ENCODE peak calls at places on chromosomes 5 and 9, in five cellular contexts. One of them, this sample, is unnamed.

GRCh38 chr5:131488463-131488862 is 146.6 kb downstream of the RAPGEF6 start:
- DNase-seq in OCI-LY7: no peak
- DNase-seq in fibroblast of lung: peak; percentile 3
- DNase-seq in body of pancreas: no peak
- DNase-seq in lung: no peak
- DNase-seq in this sample: no peak

GRCh38 chr9:121474225-121474947 is 25.3 kb downstream of the GGTA1 start:
- DNase-seq in fibroblast of lung: no peak
- DNase-seq in body of pancreas: no peak
- DNase-seq in OCI-LY7: no peak
- DNase-seq in lung: no peak
- DNase-seq in this sample: no peak

GRCh38 chr9:131478421-131478868 is 24.3 kb upstream of the POMT1 start:
- DNase-seq in body of pancreas: peak; percentile 46
- DNase-seq in OCI-LY7: peak; percentile 74
- DNase-seq in fibroblast of lung: peak; percentile 17
- DNase-seq in lung: peak; percentile 40
- DNase-seq in this sample: no peak

GRCh38 chr9:129609486-129610192 is 11.3 kb downstream of the C9orf50 start:
- DNase-seq in fibroblast of lung: peak; percentile 68
- DNase-seq in OCI-LY7: peak; percentile 17
- DNase-seq in body of pancreas: peak; percentile 42
- DNase-seq in lung: peak; percentile 39
- DNase-seq in this sample: no peak

GRCh38 chr9:111294691-111295451 is 35.2 kb downstream of the OR2K2 start:
- DNase-seq in lung: no peak
- DNase-seq in OCI-LY7: no peak
- DNase-seq in fibroblast of lung: no peak
- DNase-seq in body of pancreas: no peak
- DNase-seq in this sample: no peak

GRCh38 chr5:181130832-181131496 is at the start of gene OR2V1:
- DNase-seq in lung: no peak
- DNase-seq in OCI-LY7: no peak
- DNase-seq in fibroblast of lung: no peak
- DNase-seq in body of pancreas: no peak
- DNase-seq in this sample: no peak

GRCh38 chr5:21071986-21072385 is 1084.0 kb upstream of the CDH18 start:
- DNase-seq in lung: no peak
- DNase-seq in fibroblast of lung: peak; percentile 12
- DNase-seq in body of pancreas: no peak
- DNase-seq in OCI-LY7: no peak
- DNase-seq in this sample: no peak

GRCh38 chr5:113047234-113047633 is 70.6 kb downstream of the DCP2 start:
- DNase-seq in OCI-LY7: no peak
- DNase-seq in lung: no peak
- DNase-seq in fibroblast of lung: peak; percentile 84
- DNase-seq in body of pancreas: no peak
- DNase-seq in this sample: no peak

GRCh38 chr5:91636351-91636750 is 253.2 kb upstream of the ARRDC3 start:
- DNase-seq in fibroblast of lung: no peak
- DNase-seq in body of pancreas: no peak
- DNase-seq in lung: no peak
- DNase-seq in OCI-LY7: no peak
- DNase-seq in this sample: no peak

GRCh38 chr9:110303136-110303535 is 34.5 kb downstream of the TXNDC8 start:
- DNase-seq in fibroblast of lung: no peak
- DNase-seq in OCI-LY7: no peak
- DNase-seq in lung: no peak
- DNase-seq in body of pancreas: no peak
- DNase-seq in this sample: peak; percentile 30

GRCh38 chr5:67983251-67983941 is 232.2 kb upstream of the PIK3R1 start:
- DNase-seq in fibroblast of lung: peak; percentile 88
- DNase-seq in OCI-LY7: no peak
- DNase-seq in lung: no peak
- DNase-seq in body of pancreas: no peak
- DNase-seq in this sample: peak; percentile 54

GRCh38 chr9:21031818-21032203 is 371 bp upstream of the HACD4 start:
- DNase-seq in lung: no peak
- DNase-seq in OCI-LY7: no peak
- DNase-seq in body of pancreas: no peak
- DNase-seq in fibroblast of lung: no peak
- DNase-seq in this sample: no peak

GRCh38 chr5:122978644-122979297 is 57.8 kb downstream of the PPIC start:
- DNase-seq in lung: no peak
- DNase-seq in fibroblast of lung: no peak
- DNase-seq in body of pancreas: no peak
- DNase-seq in OCI-LY7: no peak
- DNase-seq in this sample: no peak

GRCh38 chr5:62576570-62577172 is 1.9 kb upstream of the LRRC70 start:
- DNase-seq in fibroblast of lung: peak; percentile 2
- DNase-seq in OCI-LY7: no peak
- DNase-seq in body of pancreas: no peak
- DNase-seq in lung: no peak
- DNase-seq in this sample: no peak

GRCh38 chr5:168291961-168292782 is 727 bp downstream of the WWC1 start:
- DNase-seq in body of pancreas: peak; percentile 42
- DNase-seq in OCI-LY7: no peak
- DNase-seq in fibroblast of lung: no peak
- DNase-seq in lung: no peak
- DNase-seq in this sample: no peak
- TF ChIP-seq CTCF in body of pancreas: no peak
- TF ChIP-seq CTCF in OCI-LY7: no peak
- TF ChIP-seq CTCF in fibroblast of lung: peak; percentile 3
- TF ChIP-seq CTCF in lung: no peak
- TF ChIP-seq CTCF in this sample: peak; percentile 21

GRCh38 chr5:37756248-37756647 is 83.6 kb downstream of the GDNF start:
- DNase-seq in OCI-LY7: no peak
- DNase-seq in body of pancreas: no peak
- DNase-seq in fibroblast of lung: no peak
- DNase-seq in lung: no peak
- DNase-seq in this sample: no peak

GRCh38 chr5:37754976-37755375 is 84.9 kb downstream of the GDNF start:
- DNase-seq in lung: no peak
- DNase-seq in body of pancreas: no peak
- DNase-seq in OCI-LY7: no peak
- DNase-seq in fibroblast of lung: no peak
- DNase-seq in this sample: no peak

GRCh38 chr5:37755581-37755980 is 84.3 kb downstream of the GDNF start:
- DNase-seq in lung: no peak
- DNase-seq in body of pancreas: no peak
- DNase-seq in OCI-LY7: no peak
- DNase-seq in fibroblast of lung: no peak
- DNase-seq in this sample: no peak

DNA sequence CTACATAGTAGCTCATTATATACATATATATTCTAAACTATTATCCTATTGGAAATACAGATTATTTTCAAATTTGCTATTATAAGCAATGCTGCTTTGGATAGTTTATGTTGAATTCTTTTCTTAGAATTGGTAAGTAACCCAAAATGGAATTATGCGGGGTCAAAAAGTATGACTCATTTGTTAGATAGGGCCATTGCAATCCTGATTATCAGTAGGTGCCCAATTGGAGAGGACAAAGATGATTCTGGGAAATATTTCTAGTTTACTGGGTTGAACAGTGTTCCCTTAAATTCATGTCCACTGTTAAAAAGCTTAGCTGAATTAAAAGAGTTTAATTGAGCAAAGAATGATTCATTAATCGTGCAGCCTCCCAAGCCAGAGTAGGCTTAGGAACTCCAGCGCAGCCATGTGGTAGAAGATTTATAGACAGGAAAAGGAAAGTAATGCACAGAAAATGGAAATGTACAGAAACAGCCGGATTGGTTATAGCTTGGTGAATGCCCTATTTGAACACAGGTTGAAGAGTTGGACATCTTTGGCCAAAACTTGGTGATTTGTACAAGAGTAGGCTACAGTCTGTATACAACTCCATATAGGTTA is 81.8 kb downstream of the GDNF start:
- DNase-seq in lung: no peak
- DNase-seq in body of pancreas: no peak
- DNase-seq in OCI-LY7: no peak
- DNase-seq in fibroblast of lung: no peak
- DNase-seq in this sample: no peak
- TF ChIP-seq CTCF in lung: no peak
- TF ChIP-seq CTCF in body of pancreas: no peak
- TF ChIP-seq CTCF in OCI-LY7: peak; percentile 20
- TF ChIP-seq CTCF in fibroblast of lung: peak; percentile 26
- TF ChIP-seq CTCF in this sample: no peak

DNA sequence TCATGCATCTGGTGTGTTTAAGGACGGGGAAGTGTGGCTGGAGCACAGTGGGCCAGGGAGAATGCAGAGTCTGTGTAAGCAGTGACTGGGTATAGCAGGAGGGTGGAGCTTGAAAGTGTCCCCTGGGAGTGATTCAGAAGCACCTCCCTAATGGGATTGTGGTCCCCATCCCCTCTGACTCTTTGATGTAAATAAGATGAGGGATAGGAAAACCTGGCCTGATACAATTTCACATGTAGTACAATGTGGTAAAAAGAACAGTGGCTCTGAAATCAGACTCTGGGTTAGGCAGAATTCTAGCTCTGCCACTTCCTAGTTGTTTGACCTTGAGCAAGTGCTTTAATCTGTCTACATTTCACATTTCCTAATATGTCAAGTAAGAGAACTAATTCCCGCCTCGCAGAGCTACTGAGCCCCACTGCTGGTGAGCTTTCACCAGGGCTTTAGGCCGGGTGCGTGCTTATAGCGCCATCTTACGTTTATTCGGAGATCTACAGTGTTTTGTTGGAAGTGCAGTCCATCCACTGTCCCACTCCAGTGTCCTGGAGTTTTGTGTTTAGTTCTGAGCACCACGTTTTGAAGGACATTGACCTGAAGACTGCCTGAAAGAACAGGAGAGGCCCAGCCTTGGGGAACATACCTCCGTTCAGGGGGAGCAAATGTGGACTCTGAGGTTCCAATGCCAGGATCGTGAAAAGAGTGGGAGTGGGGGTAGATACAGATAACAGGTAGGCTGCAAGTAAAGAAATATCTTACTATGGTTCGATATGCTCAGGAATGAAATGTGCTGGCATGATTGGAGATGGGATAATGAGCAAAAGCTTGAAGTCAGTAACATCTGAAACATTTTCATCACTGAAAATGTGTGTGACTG is 51.2 kb upstream of the TESK1 start:
- DNase-seq in OCI-LY7: peak; percentile 67
- DNase-seq in fibroblast of lung: peak; percentile 60
- DNase-seq in body of pancreas: peak; percentile 79
- DNase-seq in lung: peak; percentile 69
- DNase-seq in this sample: peak; percentile 57
- TF ChIP-seq CTCF in OCI-LY7: peak; percentile 92
- TF ChIP-seq CTCF in fibroblast of lung: peak; percentile 85
- TF ChIP-seq CTCF in body of pancreas: peak; percentile 76
- TF ChIP-seq CTCF in lung: peak; percentile 72
- TF ChIP-seq CTCF in this sample: peak; percentile 81

GRCh38 chr9:126084696-126085095 is 241.9 kb upstream of the MVB12B start:
- DNase-seq in fibroblast of lung: no peak
- DNase-seq in body of pancreas: no peak
- DNase-seq in lung: no peak
- DNase-seq in OCI-LY7: no peak
- DNase-seq in this sample: no peak

GRCh38 chr9:126095546-126096190 is 231.0 kb upstream of the MVB12B start:
- DNase-seq in lung: no peak
- DNase-seq in fibroblast of lung: no peak
- DNase-seq in OCI-LY7: peak; percentile 3
- DNase-seq in body of pancreas: no peak
- DNase-seq in this sample: no peak

GRCh38 chr9:126088336-126088735 is 238.3 kb upstream of the MVB12B start:
- DNase-seq in OCI-LY7: no peak
- DNase-seq in lung: no peak
- DNase-seq in fibroblast of lung: no peak
- DNase-seq in body of pancreas: no peak
- DNase-seq in this sample: no peak

GRCh38 chr9:126093771-126094170 is 232.9 kb upstream of the MVB12B start:
- DNase-seq in body of pancreas: no peak
- DNase-seq in lung: no peak
- DNase-seq in OCI-LY7: no peak
- DNase-seq in fibroblast of lung: no peak
- DNase-seq in this sample: no peak

DNA sequence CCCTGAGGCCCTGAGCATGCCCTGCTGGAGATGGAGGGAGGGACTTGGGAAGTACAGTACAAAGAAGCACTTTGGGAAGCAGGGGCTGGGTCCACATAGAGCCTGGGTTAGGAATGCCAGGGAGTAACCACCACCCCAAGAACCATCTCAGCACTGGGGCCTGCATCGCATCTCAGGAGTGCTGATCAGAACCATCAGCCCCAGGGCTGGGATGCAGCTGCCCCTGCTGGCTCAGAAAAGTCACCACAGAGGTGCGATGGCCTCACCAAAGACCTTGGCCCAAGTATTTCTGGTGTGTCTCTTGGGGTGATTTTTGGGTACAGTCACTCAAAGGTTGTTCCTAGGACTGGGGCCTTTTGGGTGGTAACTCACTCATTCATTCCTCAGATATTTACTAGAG is 236.8 kb upstream of the MVB12B start:
- DNase-seq in body of pancreas: no peak
- DNase-seq in fibroblast of lung: no peak
- DNase-seq in lung: no peak
- DNase-seq in OCI-LY7: no peak
- DNase-seq in this sample: no peak
- TF ChIP-seq CTCF in body of pancreas: no peak
- TF ChIP-seq CTCF in fibroblast of lung: no peak
- TF ChIP-seq CTCF in lung: no peak
- TF ChIP-seq CTCF in OCI-LY7: no peak
- TF ChIP-seq CTCF in this sample: no peak

DNA sequence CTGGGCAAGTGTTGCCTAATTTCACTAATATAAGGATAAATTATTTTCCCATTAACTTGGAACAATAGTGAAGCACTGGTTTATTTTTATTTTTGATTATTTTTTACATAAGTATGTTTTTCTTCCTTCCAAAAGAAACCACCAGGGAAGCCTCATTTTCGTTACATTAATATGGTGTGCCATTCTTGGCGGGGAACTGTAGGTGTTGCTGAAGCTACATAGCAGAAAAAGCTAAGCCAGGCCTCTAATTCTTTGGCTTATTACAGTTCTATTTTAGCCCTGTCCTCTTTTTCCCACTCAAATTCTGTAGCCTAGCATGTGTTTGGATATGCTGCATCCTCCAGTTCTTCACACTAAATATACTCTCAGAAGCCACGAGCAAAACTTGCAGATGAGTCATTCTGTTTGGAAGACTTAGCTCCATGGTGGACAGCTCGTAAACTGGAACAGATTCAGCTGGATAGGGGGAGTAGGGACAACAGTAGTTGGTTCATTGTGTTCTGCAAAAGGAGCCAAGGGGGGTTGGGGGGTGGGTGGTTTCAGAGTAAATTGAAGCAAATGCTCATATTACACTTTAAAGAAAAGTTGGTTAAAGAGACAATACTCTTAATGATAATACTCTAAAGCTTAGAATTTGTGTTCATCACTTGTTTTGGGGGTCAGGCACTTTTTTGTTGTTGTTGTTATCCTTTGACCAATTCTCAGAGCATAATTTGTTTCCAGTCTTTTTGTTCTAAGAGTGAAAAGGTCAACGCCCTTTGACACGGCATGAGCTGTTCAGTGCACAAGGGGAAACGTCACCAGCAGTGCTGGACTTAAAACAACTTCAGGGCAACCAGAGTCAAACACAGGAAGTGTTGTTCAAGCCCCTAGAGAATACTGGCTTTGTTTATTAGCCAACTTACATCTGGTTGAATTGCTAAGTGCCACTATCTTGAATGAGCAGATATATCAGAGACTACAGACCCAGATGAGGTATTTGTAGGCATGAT is 369.2 kb downstream of the TMEM161B start:
- DNase-seq in OCI-LY7: peak; percentile 64
- DNase-seq in lung: no peak
- DNase-seq in body of pancreas: no peak
- DNase-seq in fibroblast of lung: peak; percentile 80
- DNase-seq in this sample: no peak
- TF ChIP-seq CTCF in OCI-LY7: peak; percentile 24
- TF ChIP-seq CTCF in lung: no peak
- TF ChIP-seq CTCF in body of pancreas: no peak
- TF ChIP-seq CTCF in fibroblast of lung: no peak
- TF ChIP-seq CTCF in this sample: no peak

GRCh38 chr5:7805379-7805778 is 45.6 kb downstream of the CFAP90 start:
- DNase-seq in body of pancreas: no peak
- DNase-seq in OCI-LY7: no peak
- DNase-seq in fibroblast of lung: no peak
- DNase-seq in lung: no peak
- DNase-seq in this sample: no peak
- TF ChIP-seq CTCF in body of pancreas: no peak
- TF ChIP-seq CTCF in OCI-LY7: peak; percentile 56
- TF ChIP-seq CTCF in fibroblast of lung: no peak
- TF ChIP-seq CTCF in lung: no peak
- TF ChIP-seq CTCF in this sample: peak; percentile 17

This sample was measured in AG09319.